ENCODE peak calls at places on chromosome 3, in ten cellular contexts. B is fibroblast of mammary gland, U is foreskin fibroblast, V is heart right ventricle, I is progenitor cell of endocrine pancreas, H is Caco-2, P is Calu3, R is lower leg skin, J is AG10803, M is suprapubic skin. T is an unnamed sample.

GRCh38 chr3:189605717-189606116 is 25.5 kb upstream of the TP63 start:
- DNase-seq in B (no peak), U (no peak), V (no peak), I (no peak), H (no peak), P (no peak), R (no peak), J (no peak), M (no peak), T (no peak)

GRCh38 chr3:31399270-31399669 is 133.5 kb upstream of the STT3B start:
- DNase-seq in B (no peak), U (no peak), V (no peak), I (no peak), H (no peak), P (no peak), R (no peak), J (no peak), M (no peak), T (no peak)

GRCh38 chr3:113985526-113985925 is 37.7 kb downstream of the ZDHHC23 start:
- DNase-seq in B (no peak), U (no peak), V (no peak), I (no peak), H (no peak), P (no peak), R (no peak), J (no peak), M (no peak), T (peak)

GRCh38 chr3:197554196-197554561 is 1.6 kb downstream of the BDH1 start:
- DNase-seq in B (no peak), U (no peak), V (no peak), I (no peak), H (no peak), P (no peak), R (no peak), J (no peak), M (no peak), T (peak)

GRCh38 chr3:4271834-4272233 is 31.3 kb upstream of the SETMAR start:
- DNase-seq in B (peak), U (peak), V (no peak), I (no peak), H (no peak), P (peak), R (no peak), J (peak), M (no peak), T (peak)

GRCh38 chr3:71175722-71176365 is 407.7 kb downstream of the FOXP1 start:
- DNase-seq in B (no peak), U (no peak), V (no peak), I (no peak), H (no peak), P (no peak), R (no peak), J (no peak), M (no peak), T (no peak)

GRCh38 chr3:55658297-55659022 is 171.4 kb upstream of the WNT5A start:
- DNase-seq in B (no peak), U (no peak), V (no peak), I (no peak), H (no peak), P (no peak), R (peak), J (no peak), M (no peak), T (no peak)

GRCh38 chr3:71057526-71057894 is 526.0 kb downstream of the FOXP1 start:
- DNase-seq in B (peak), U (no peak), V (no peak), I (no peak), H (no peak), P (peak), R (no peak), J (no peak), M (no peak), T (no peak)

GRCh38 chr3:16478516-16478915 is 35.0 kb downstream of the RFTN1 start:
- DNase-seq in B (peak), U (peak), V (no peak), I (no peak), H (peak), P (no peak), R (no peak), J (peak), M (no peak), T (no peak)

GRCh38 chr3:162719684-162720341 is 1223.2 kb downstream of the OTOL1 start:
- DNase-seq in B (peak), U (peak), V (no peak), I (no peak), H (no peak), P (peak), R (no peak), J (peak), M (no peak), T (no peak)

GRCh38 chr3:4033296-4033695 is 234.1 kb downstream of the LRRN1 start:
- DNase-seq in B (no peak), U (no peak), V (no peak), I (no peak), H (no peak), P (no peak), R (no peak), J (no peak), M (no peak), T (no peak)

GRCh38 chr3:182469086-182469485 is 324.2 kb upstream of the ATP11B start:
- DNase-seq in B (no peak), U (no peak), V (no peak), I (no peak), H (no peak), P (no peak), R (no peak), J (no peak), M (no peak), T (no peak)

GRCh38 chr3:70980646-70981031 is 602.9 kb downstream of the FOXP1 start:
- DNase-seq in B (no peak), U (no peak), V (no peak), I (no peak), H (no peak), P (no peak), R (no peak), J (no peak), M (no peak), T (peak)

GRCh38 chr3:13008114-13008995 is 64.9 kb downstream of the IQSEC1 start:
- DNase-seq in B (no peak), U (no peak), V (no peak), I (no peak), H (no peak), P (no peak), R (no peak), J (no peak), M (no peak), T (no peak)

GRCh38 chr3:22117751-22118346 is 366.8 kb upstream of the ZNF385D start:
- DNase-seq in B (peak), U (peak), V (no peak), I (no peak), H (no peak), P (no peak), R (no peak), J (peak), M (no peak), T (peak)

GRCh38 chr3:134357914-134358811 is 16.1 kb downstream of the AMOTL2 start:
- DNase-seq in B (peak), U (peak), V (no peak), I (no peak), H (peak), P (peak), R (no peak), J (peak), M (no peak), T (peak)

GRCh38 chr3:177262396-177262795 is 65.1 kb upstream of the TBL1XR1 start:
- DNase-seq in B (peak), U (peak), V (no peak), I (no peak), H (peak), P (peak), R (no peak), J (peak), M (no peak), T (no peak)

GRCh38 chr3:153463895-153464294 is 301.9 kb downstream of the RAP2B start:
- DNase-seq in B (no peak), U (no peak), V (no peak), I (no peak), H (no peak), P (no peak), R (no peak), J (no peak), M (no peak), T (peak)

GRCh38 chr3:19688767-19689166 is 245.2 kb downstream of the EFHB start:
- DNase-seq in B (no peak), U (no peak), V (no peak), I (no peak), H (no peak), P (no peak), R (no peak), J (no peak), M (no peak), T (no peak)
- TF ChIP-seq CTCF in B (no peak), U (no peak), V (no peak), I (no peak), H (peak), P (no peak), R (no peak), J (no peak), M (no peak), T (no peak)

DNA sequence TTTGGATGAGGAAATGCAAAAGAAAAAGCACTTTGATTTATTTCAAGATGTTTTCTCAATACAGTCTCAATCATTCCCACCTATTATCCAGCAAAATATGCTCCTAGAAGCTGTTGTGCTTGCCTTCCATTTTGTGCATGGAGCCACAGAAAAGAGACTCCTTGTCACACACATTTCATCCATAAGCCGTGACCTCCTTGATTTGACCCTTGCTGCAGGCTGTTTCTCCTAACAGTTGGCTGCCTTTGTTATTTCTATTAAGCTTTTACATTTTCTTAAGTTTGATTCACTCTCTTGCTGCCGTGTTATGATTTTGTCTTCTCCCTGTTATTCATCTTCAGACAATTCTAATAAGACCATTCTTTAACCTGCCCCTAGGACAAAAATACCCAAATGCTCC is 124.2 kb upstream of the PLAAT1 start:
- DNase-seq in B (no peak), U (no peak), V (no peak), I (no peak), H (no peak), P (no peak), R (no peak), J (no peak), M (no peak), T (no peak)
- TF ChIP-seq CTCF in B (no peak), U (no peak), V (no peak), I (no peak), H (no peak), P (no peak), R (no peak), J (no peak), M (no peak), T (no peak)

GRCh38 chr3:190617185-190617584 is 103.3 kb downstream of the IL1RAP start:
- DNase-seq in B (no peak), U (no peak), V (no peak), I (no peak), H (no peak), P (peak), R (no peak), J (no peak), M (no peak), T (peak)
- TF ChIP-seq CTCF in B (no peak), U (no peak), V (no peak), I (no peak), H (no peak), P (no peak), R (no peak), J (no peak), M (no peak), T (no peak)

GRCh38 chr3:40731445-40731844 is 206.7 kb downstream of the ZNF621 start:
- DNase-seq in B (no peak), U (no peak), V (no peak), I (no peak), H (no peak), P (no peak), R (no peak), J (no peak), M (no peak), T (no peak)

GRCh38 chr3:40736943-40737342 is 212.2 kb downstream of the ZNF621 start:
- DNase-seq in B (no peak), U (no peak), V (no peak), I (no peak), H (no peak), P (no peak), R (no peak), J (no peak), M (no peak), T (no peak)

GRCh38 chr3:40741729-40742128 is 217.0 kb downstream of the ZNF621 start:
- DNase-seq in B (peak), U (no peak), V (no peak), I (no peak), H (no peak), P (no peak), R (no peak), J (peak), M (no peak), T (no peak)

DNA sequence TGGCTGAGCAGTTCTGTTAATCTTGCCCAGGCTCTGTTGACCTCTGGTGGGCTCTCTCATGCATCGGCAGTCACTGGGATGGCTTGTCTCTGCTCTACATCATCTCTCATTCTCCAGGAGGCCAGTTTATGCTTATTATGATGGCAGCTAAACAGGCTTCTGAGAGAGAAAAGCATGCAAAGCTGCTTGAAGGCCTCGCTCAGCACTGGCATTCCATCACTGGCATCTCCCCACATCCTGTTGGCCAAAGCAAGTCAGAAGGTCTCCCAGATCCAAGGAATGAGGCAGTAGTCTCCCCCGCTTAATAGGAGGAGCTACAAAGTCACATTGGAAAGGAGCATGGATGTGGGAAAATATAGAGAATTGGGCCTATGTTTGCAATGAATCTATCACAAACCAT is 212.6 kb downstream of the ZNF621 start:
- DNase-seq in B (no peak), U (no peak), V (no peak), I (no peak), H (no peak), P (no peak), R (no peak), J (peak), M (no peak), T (no peak)
- TF ChIP-seq CTCF in B (no peak), U (no peak), V (no peak), I (no peak), H (no peak), P (no peak), R (no peak), J (no peak), M (no peak), T (no peak)

DNA sequence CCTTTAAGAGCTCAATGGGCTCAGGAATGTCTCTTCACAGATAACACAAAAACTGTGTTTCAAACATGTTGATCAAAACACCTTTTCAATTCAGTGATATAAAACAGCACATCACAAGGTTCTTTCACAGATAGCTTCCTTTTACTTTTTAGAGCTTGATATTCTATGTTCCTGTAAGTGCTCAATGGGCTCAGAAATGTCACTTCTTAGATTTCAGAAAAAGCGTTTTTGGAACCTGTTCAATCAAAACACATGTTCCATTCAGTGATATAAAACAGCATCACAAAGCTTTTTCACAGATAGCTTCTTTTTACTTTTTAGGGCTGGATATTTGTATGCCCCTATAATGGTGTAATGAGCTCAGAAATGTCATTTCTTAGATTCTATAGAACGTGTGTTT is 73.5 kb upstream of the OSBPL11 start:
- DNase-seq in B (no peak), U (no peak), V (no peak), I (no peak), H (no peak), P (no peak), R (no peak), J (no peak), M (no peak), T (no peak)
- TF ChIP-seq CTCF in B (no peak), U (no peak), V (no peak), I (no peak), H (no peak), P (no peak), R (no peak), J (no peak), M (no peak), T (no peak)

DNA sequence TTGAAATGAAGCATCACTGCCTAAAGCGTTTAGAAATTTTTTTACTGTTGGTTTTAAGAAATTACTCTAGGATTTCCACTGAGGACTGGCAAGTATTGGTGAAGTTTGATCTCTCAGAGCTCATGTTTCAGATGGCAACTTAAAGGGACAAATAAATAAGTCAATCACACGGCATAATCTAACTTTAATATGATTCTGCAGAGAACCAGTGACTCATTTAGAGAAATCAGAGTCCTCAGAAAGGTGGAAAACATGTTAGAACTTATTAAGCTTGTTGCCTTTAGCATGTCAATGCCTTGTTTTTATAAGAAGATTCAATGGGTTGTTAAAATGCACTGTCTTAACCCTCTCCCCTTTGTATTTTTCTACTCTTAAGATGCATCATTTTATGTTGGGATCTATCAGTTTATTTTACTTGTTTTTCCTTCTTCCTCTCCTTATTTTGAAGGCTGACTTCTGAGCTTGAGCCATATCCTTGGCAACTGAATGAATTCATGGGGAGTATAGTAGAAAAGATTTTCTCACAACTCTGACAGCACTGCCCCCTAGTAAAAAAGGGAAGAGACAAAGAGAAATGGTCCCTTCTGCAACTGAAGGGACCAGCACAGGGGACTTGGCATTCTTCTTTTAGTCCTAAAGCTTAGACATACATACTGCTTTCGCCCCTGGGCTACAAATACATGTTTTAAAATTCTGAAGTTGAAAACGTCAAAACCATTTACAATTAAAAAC is 431.2 kb downstream of the LPP start:
- DNase-seq in B (peak), U (no peak), V (no peak), I (no peak), H (no peak), P (no peak), R (no peak), J (no peak), M (no peak), T (no peak)
- TF ChIP-seq CTCF in B (peak), U (no peak), V (no peak), I (no peak), H (no peak), P (no peak), R (no peak), J (no peak), M (no peak), T (no peak)